ENCODE peak calls at places on chromosome 12, in eight cellular contexts. H is body of pancreas, C is stomach, I is HCT116, V is heart left ventricle, G is H54, P is breast epithelium, S is adrenal gland. E is an unnamed sample.
A peak's percentile ranks its signal among the peaks of the same experiment; 100 is the strongest.

GRCh38 chr12:24198936-24199644 is 249.6 kb upstream of the SOX5 start:
- DNase-seq in S (no peak), G (no peak), C (no peak), I (no peak), V (no peak), P (no peak), H (no peak), E (no peak)

GRCh38 chr12:131102991-131103609 is 149.4 kb downstream of the ADGRD1 start:
- DNase-seq in V (peak; percentile 55), G (no peak), C (peak; percentile 26), P (no peak), H (no peak), I (no peak), S (no peak), E (no peak)

GRCh38 chr12:38745601-38746000 is 159.8 kb downstream of the CPNE8 start:
- DNase-seq in H (no peak), G (no peak), S (no peak), V (no peak), P (no peak), I (no peak), C (no peak), E (no peak)

GRCh38 chr12:117450186-117450585 is 88.8 kb upstream of the NOS1 start:
- DNase-seq in G (no peak), V (no peak), H (no peak), I (no peak), P (no peak), S (no peak), C (no peak), E (no peak)

GRCh38 chr12:45402288-45402687 is 186.4 kb downstream of the ANO6 start:
- DNase-seq in I (no peak), V (no peak), G (no peak), S (no peak), C (no peak), H (no peak), P (no peak), E (no peak)

GRCh38 chr12:115456946-115457689 is 773.1 kb upstream of the TBX3 start:
- DNase-seq in G (peak; percentile 25), H (no peak), V (no peak), P (no peak), I (peak; percentile 24), S (no peak), C (no peak), E (no peak)

GRCh38 chr12:54463034-54463433 is 10.4 kb downstream of the GTSF1 start:
- DNase-seq in P (no peak), H (no peak), I (no peak), C (no peak), S (peak; percentile 61), G (no peak), V (no peak), E (no peak)

GRCh38 chr12:32305163-32305562 is 94.2 kb upstream of the FGD4 start:
- DNase-seq in P (no peak), I (peak; percentile 21), G (no peak), V (no peak), H (no peak), S (no peak), C (no peak), E (no peak)

GRCh38 chr12:63400746-63401145 is 249.7 kb upstream of the AVPR1A start:
- DNase-seq in I (no peak), H (no peak), V (no peak), G (no peak), P (no peak), C (no peak), S (no peak), E (no peak)

GRCh38 chr12:22306311-22306710 is 28.2 kb downstream of the ST8SIA1 start:
- DNase-seq in C (no peak), H (no peak), G (no peak), P (no peak), I (no peak), V (no peak), S (no peak), E (no peak)

GRCh38 chr12:32366704-32367103 is 32.7 kb upstream of the FGD4 start:
- DNase-seq in V (no peak), S (no peak), P (no peak), G (no peak), C (no peak), H (no peak), I (no peak), E (no peak)

GRCh38 chr12:9761407-9761736 is 671 bp upstream of the CD69 start:
- DNase-seq in S (no peak), P (no peak), I (no peak), H (no peak), V (no peak), G (no peak), C (no peak), E (no peak)

GRCh38 chr12:30753233-30753632 is 1.5 kb downstream of the CAPRIN2 start:
- DNase-seq in S (no peak), I (no peak), P (no peak), C (no peak), H (no peak), G (no peak), V (no peak), E (no peak)

GRCh38 chr12:91274886-91275285 is 92.3 kb upstream of the DCN start:
- DNase-seq in H (no peak), V (no peak), S (no peak), I (no peak), C (no peak), G (no peak), P (no peak), E (no peak)

GRCh38 chr12:63821781-63822251 is 22.7 kb upstream of the SRGAP1 start:
- DNase-seq in H (no peak), P (no peak), V (peak; percentile 64), C (no peak), I (no peak), S (peak; percentile 31), G (no peak), E (no peak)

GRCh38 chr12:124321556-124322270 is 26.8 kb downstream of the RFLNA start:
- DNase-seq in P (no peak), C (no peak), V (no peak), G (no peak), H (no peak), I (no peak), S (no peak), E (no peak)

GRCh38 chr12:124322271-124322998 is 27.5 kb downstream of the RFLNA start:
- DNase-seq in V (no peak), C (no peak), P (no peak), H (no peak), I (no peak), G (no peak), S (no peak), E (no peak)

GRCh38 chr12:124318336-124319020 is 23.6 kb downstream of the RFLNA start:
- DNase-seq in S (no peak), H (no peak), P (no peak), I (no peak), C (no peak), G (no peak), V (no peak), E (no peak)

GRCh38 chr12:124319368-124320050 is 24.6 kb downstream of the RFLNA start:
- DNase-seq in S (no peak), V (no peak), H (no peak), G (no peak), C (no peak), P (no peak), I (no peak), E (no peak)

GRCh38 chr12:124321040-124321481 is 26.2 kb downstream of the RFLNA start:
- DNase-seq in H (peak; percentile 72), P (no peak), V (peak; percentile 84), C (peak; percentile 82), S (peak; percentile 80), G (peak; percentile 80), I (no peak), E (no peak)
- TF ChIP-seq POLR2A in H (no peak), P (no peak), V (no peak), C (no peak), S (no peak), G (no peak), I (no peak), E (no peak)

GRCh38 chr12:110124184-110124995 is at the start of gene IFT81:
- DNase-seq in H (peak; percentile 97), S (peak; percentile 97), C (peak; percentile 96), G (peak; percentile 90), V (peak; percentile 98), I (peak; percentile 80), P (peak; percentile 93), E (peak; percentile 65)
- TF ChIP-seq POLR2A in H (no peak), S (peak; percentile 66), C (no peak), G (peak; percentile 36), V (no peak), I (peak; percentile 20), P (peak; percentile 38), E (peak; percentile 27)

DNA sequence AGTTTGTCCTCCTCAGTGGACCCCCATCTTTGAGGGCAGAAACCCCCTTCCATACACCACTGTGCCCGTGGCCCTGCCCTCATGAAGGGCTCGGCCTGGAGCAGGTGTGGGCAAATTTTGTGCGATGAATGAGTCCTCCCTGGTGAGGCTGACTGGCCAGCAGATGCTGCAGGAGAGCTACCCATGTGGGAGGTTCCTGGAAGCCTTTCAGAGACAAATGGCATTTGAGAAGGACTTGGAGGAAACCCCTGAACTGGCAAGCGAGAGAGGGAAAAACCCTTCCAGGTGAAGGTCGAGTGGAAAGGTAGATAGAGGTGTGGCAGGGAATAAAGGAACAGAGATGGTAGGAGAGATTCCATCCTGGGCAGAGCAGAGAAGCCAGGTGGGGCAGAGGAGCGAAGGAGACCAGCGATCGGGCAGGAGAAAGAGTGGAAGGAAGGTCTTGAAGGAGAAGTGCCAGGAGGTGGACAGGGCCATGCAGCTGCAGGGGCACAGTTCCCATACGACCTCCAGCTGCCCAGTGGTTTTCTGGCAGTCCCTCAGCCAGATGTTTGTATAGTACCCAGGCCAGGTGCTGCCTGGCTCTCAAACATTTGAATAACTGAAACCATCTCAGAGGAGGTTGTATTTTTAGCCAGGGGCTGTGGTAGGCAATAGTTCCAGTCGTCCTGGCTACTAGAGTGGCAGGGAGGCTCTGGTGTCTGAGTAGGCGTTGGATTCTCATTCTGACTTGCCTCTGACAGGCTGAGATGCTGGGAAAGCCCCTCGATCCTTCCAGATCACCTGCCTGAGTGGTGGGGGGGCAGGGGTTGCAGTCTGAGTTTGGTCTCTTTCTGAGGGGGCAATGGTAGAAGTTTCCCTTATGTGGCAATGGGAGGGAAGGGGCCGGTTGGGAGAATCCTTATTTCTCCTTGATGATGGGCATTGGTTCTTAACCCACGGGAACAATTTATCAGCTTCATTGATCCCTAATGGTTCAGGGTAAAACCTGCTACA is 40.1 kb downstream of the FBXL14 start:
- DNase-seq in H (no peak), V (no peak), I (no peak), G (no peak), C (no peak), S (no peak), P (no peak), E (no peak)
- TF ChIP-seq POLR2A in H (no peak), V (no peak), I (no peak), G (no peak), C (no peak), S (no peak), P (no peak), E (no peak)

DNA sequence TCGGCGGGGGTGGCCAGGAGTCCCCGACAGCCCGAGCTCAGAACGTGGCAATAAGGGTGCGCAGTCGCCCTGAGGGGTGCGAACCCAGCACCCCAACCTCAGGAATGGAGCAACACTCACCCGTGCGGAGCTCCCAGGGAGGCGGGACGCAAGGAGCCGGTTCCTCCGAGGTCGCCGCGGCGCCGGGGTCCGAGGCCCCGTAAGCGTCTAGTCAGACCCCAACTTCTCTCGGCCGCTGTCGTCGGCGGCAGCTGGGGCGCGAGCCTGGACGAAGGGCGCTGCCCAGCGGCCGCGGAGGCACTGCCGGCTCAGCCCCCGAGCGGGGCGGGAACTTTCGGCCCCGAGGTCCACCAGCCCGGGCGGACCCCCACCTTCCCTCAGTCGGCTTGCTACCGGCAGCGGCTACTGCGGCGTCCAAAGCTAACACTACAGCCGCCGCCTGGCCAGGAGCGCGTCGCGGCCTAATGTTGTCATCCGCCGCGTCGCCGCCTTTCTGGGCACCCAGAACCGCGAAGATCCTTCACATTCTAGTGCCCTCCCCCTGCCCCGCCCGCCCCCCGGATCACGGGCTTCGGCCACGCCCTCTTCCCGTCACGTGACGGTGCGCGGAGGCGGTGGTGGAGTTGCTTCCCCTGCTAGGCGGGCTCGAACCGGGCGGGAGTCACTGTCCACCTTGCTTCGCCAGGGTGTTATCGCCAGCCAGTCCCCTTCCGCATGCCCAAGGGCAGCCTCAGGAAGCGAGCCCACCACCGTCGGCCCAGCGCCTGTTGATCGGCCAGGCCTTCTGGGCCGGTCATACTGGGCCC is at the start of gene OSBPL8:
- DNase-seq in P (peak; percentile 95), H (peak; percentile 96), S (peak; percentile 97), C (peak; percentile 96), V (peak; percentile 98), I (peak; percentile 80), G (peak; percentile 87), E (peak; percentile 82)
- TF ChIP-seq POLR2A in P (peak; percentile 76), H (peak; percentile 79), S (peak; percentile 89), C (no peak), V (no peak), I (peak; percentile 49), G (peak; percentile 95), E (no peak)